ENCODE peak calls at places on chromosome 9, in nine cellular contexts. F, M, Q, P, G, D, K, B and I are unnamed samples.

GRCh38 chr9:113619156-113619861 is 155.8 kb downstream of the RGS3 start:
- DNase-seq in B (no peak), G (no peak), Q (no peak), D (no peak), F (no peak), P (no peak), K (no peak), M (no peak), I (no peak)

GRCh38 chr9:91151014-91151740 is 210.5 kb downstream of the AUH start:
- DNase-seq in D (peak; percentile 72), F (no peak), Q (no peak), G (peak; percentile 93), B (peak; percentile 70), K (no peak), M (peak; percentile 98), P (no peak), I (peak; percentile 49)

GRCh38 chr9:69412741-69413150 is 87.7 kb downstream of the ENTREP1 start:
- DNase-seq in P (no peak), D (no peak), F (no peak), M (no peak), K (no peak), B (no peak), Q (peak; percentile 33), G (peak; percentile 32), I (no peak)

GRCh38 chr9:133275105-133276000 is at the start of gene ABO:
- DNase-seq in K (peak; percentile 50), Q (no peak), D (no peak), P (no peak), B (no peak), F (no peak), G (no peak), M (no peak), I (no peak)

GRCh38 chr9:34992376-34992951 is 2.9 kb downstream of the DNAJB5 start:
- DNase-seq in M (peak; percentile 91), P (no peak), G (peak; percentile 64), F (peak; percentile 53), K (peak; percentile 51), Q (no peak), D (peak; percentile 73), B (no peak), I (no peak)

GRCh38 chr9:2267171-2267740 is 252.1 kb downstream of the SMARCA2 start:
- DNase-seq in M (no peak), G (no peak), B (no peak), K (no peak), P (peak; percentile 84), D (no peak), F (no peak), Q (no peak), I (no peak)

GRCh38 chr9:19173598-19174125 is 46.4 kb upstream of the PLIN2 start:
- DNase-seq in Q (no peak), B (no peak), G (no peak), K (no peak), P (no peak), M (no peak), F (no peak), D (no peak), I (no peak)

GRCh38 chr9:4137234-4137633 is 162.6 kb downstream of the GLIS3 start:
- DNase-seq in P (no peak), G (peak; percentile 72), F (no peak), K (peak; percentile 86), B (no peak), Q (no peak), M (peak; percentile 93), D (peak; percentile 98), I (no peak)

GRCh38 chr9:123507992-123508391 is 152.0 kb downstream of the CRB2 start:
- DNase-seq in F (no peak), M (peak; percentile 65), K (no peak), B (no peak), D (no peak), P (no peak), G (peak; percentile 31), Q (no peak), I (no peak)

GRCh38 chr9:134759913-134760312 is 118.3 kb downstream of the COL5A1 start:
- DNase-seq in D (no peak), M (no peak), B (no peak), K (no peak), Q (no peak), P (no peak), G (no peak), F (no peak), I (no peak)

GRCh38 chr9:130535818-130536521 is 43.4 kb upstream of the FUBP3 start:
- DNase-seq in K (no peak), M (peak; percentile 33), F (no peak), Q (peak; percentile 97), B (no peak), D (peak; percentile 29), G (peak; percentile 25), P (peak; percentile 93), I (no peak)

GRCh38 chr9:137402752-137403151 is 20.2 kb downstream of the EXD3 start:
- DNase-seq in Q (no peak), K (no peak), D (no peak), P (no peak), B (no peak), M (no peak), F (no peak), G (no peak), I (no peak)

GRCh38 chr9:133115604-133116345 is 5.3 kb downstream of the RALGDS start:
- DNase-seq in M (no peak), K (no peak), F (peak; percentile 72), G (peak; percentile 65), B (no peak), D (no peak), P (no peak), Q (no peak), I (peak; percentile 92)

GRCh38 chr9:137351781-137352501 is 49.9 kb upstream of the NRARP start:
- DNase-seq in K (no peak), P (no peak), Q (no peak), G (no peak), B (no peak), M (no peak), F (no peak), D (no peak), I (no peak)

GRCh38 chr9:84261082-84261746 is 79.3 kb downstream of the SLC28A3 start:
- DNase-seq in D (peak; percentile 67), F (peak; percentile 34), G (peak; percentile 53), K (peak; percentile 44), P (peak; percentile 76), B (no peak), M (peak; percentile 69), Q (peak; percentile 72), I (peak; percentile 27)

GRCh38 chr9:128153947-128154695 is 4.9 kb downstream of the LCN2 start:
- DNase-seq in P (no peak), D (no peak), M (no peak), F (no peak), G (no peak), Q (no peak), K (no peak), B (no peak), I (no peak)

GRCh38 chr9:25602366-25603044 is 75.7 kb downstream of the TUSC1 start:
- DNase-seq in P (no peak), M (no peak), B (no peak), K (no peak), D (peak; percentile 5), F (no peak), Q (no peak), G (no peak), I (no peak)

GRCh38 chr9:96565684-96566360 is 53.8 kb downstream of the CDC14B start:
- DNase-seq in G (no peak), M (peak; percentile 43), Q (no peak), D (peak; percentile 20), B (no peak), P (no peak), K (no peak), F (no peak), I (no peak)

GRCh38 chr9:104907278-104907951 is 20.5 kb downstream of the ABCA1 start:
- DNase-seq in P (no peak), D (peak; percentile 71), F (no peak), K (peak; percentile 19), Q (no peak), G (peak; percentile 57), B (no peak), M (peak; percentile 89), I (no peak)

GRCh38 chr9:70639853-70640814 is 225.7 kb upstream of the KLF9 start:
- DNase-seq in Q (peak; percentile 48), P (peak; percentile 46), M (peak; percentile 43), F (no peak), B (no peak), G (peak; percentile 30), K (peak; percentile 15), D (peak; percentile 36), I (no peak)

GRCh38 chr9:15824310-15824709 is 271.5 kb downstream of the CCDC171 start:
- DNase-seq in Q (peak; percentile 47), G (no peak), P (no peak), D (peak; percentile 14), B (no peak), F (no peak), K (peak; percentile 2), M (peak; percentile 36), I (no peak)

GRCh38 chr9:124110307-124110915 is 98.8 kb downstream of the LHX2 start:
- DNase-seq in P (no peak), K (peak; percentile 65), B (peak; percentile 2), Q (no peak), D (peak; percentile 43), G (peak; percentile 35), F (peak; percentile 21), M (peak; percentile 58), I (peak; percentile 40)

GRCh38 chr9:137390553-137391410 is 32.2 kb downstream of the EXD3 start:
- DNase-seq in B (no peak), D (no peak), G (no peak), K (no peak), F (no peak), M (no peak), P (no peak), Q (no peak), I (no peak)

GRCh38 chr9:130493476-130493875 is 48.7 kb downstream of the ASS1 start:
- DNase-seq in B (no peak), P (no peak), G (no peak), F (no peak), D (no peak), K (no peak), M (no peak), Q (no peak), I (no peak)

GRCh38 chr9:23926378-23926777 is 100.3 kb upstream of the ELAVL2 start:
- DNase-seq in F (no peak), Q (no peak), D (no peak), G (no peak), B (no peak), K (peak; percentile 16), P (no peak), M (no peak), I (no peak)

GRCh38 chr9:105359899-105360298 is 87.9 kb upstream of the FSD1L start:
- DNase-seq in F (peak; percentile 58), G (no peak), K (no peak), D (no peak), M (peak; percentile 85), B (no peak), P (no peak), Q (no peak), I (no peak)

GRCh38 chr9:9790216-9790872 is 822.5 kb downstream of the PTPRD start:
- DNase-seq in B (no peak), G (no peak), K (peak; percentile 7), P (peak; percentile 80), F (no peak), Q (peak; percentile 80), M (no peak), D (no peak), I (no peak)

GRCh38 chr9:113568081-113568435 is 104.5 kb downstream of the RGS3 start:
- DNase-seq in M (no peak), P (no peak), K (no peak), F (no peak), Q (no peak), D (no peak), G (no peak), B (no peak), I (no peak)

GRCh38 chr9:84667571-84668203 is 1.8 kb upstream of the NTRK2 start:
- DNase-seq in F (no peak), B (no peak), D (peak; percentile 64), P (no peak), G (no peak), Q (no peak), K (peak; percentile 47), M (peak; percentile 8), I (peak; percentile 5)

GRCh38 chr9:120919639-120920494 is 6.7 kb downstream of the TRAF1 start:
- DNase-seq in F (no peak), K (no peak), B (no peak), Q (no peak), D (no peak), P (no peak), G (no peak), M (peak; percentile 35), I (no peak)